ENCODE peak calls at places on chromosomes 2 and 18, in four cellular contexts. N, B, A and L are unnamed samples.

GRCh38 chr2:26298638-26299393 is 47.1 kb upstream of the SELENOI start:
- DNase-seq in N (no peak), B (no peak), A (peak), L (peak)

GRCh38 chr2:104406273-104406726 is 447.6 kb upstream of the POU3F3 start:
- DNase-seq in N (no peak), B (no peak), A (no peak), L (no peak)

GRCh38 chr2:220510668-220511067 is 883.2 kb downstream of the SLC4A3 start:
- DNase-seq in N (no peak), B (no peak), A (peak), L (no peak)

GRCh38 chr18:59516356-59517155 is 157.5 kb upstream of the LMAN1 start:
- DNase-seq in N (no peak), B (peak), A (peak), L (no peak)

GRCh38 chr2:241063587-241063986 is 38.5 kb downstream of the MTERF4 start:
- DNase-seq in N (no peak), B (no peak), A (no peak), L (no peak)

GRCh38 chr2:189581354-189582139 is 961 bp upstream of the SLC40A1 start:
- DNase-seq in N (no peak), B (peak), A (no peak), L (peak)

GRCh38 chr2:26989156-26989555 is 18.7 kb downstream of the MAPRE3 start:
- DNase-seq in N (no peak), B (no peak), A (peak), L (no peak)

GRCh38 chr2:241795021-241795999 is 13.7 kb upstream of the NEU4 start:
- DNase-seq in N (no peak), B (no peak), A (no peak), L (no peak)

GRCh38 chr2:101327863-101328394 is 19.4 kb upstream of the RNF149 start:
- DNase-seq in N (no peak), B (no peak), A (no peak), L (no peak)

GRCh38 chr2:105783972-105784371 is 39.3 kb downstream of the NCK2 start:
- DNase-seq in N (no peak), B (no peak), A (no peak), L (no peak)

GRCh38 chr2:225411452-225411851 is 11.9 kb downstream of the NYAP2 start:
- DNase-seq in N (no peak), B (no peak), A (no peak), L (no peak)
- TF ChIP-seq CTCF in N (no peak), B (no peak), A (peak), L (no peak)

DNA sequence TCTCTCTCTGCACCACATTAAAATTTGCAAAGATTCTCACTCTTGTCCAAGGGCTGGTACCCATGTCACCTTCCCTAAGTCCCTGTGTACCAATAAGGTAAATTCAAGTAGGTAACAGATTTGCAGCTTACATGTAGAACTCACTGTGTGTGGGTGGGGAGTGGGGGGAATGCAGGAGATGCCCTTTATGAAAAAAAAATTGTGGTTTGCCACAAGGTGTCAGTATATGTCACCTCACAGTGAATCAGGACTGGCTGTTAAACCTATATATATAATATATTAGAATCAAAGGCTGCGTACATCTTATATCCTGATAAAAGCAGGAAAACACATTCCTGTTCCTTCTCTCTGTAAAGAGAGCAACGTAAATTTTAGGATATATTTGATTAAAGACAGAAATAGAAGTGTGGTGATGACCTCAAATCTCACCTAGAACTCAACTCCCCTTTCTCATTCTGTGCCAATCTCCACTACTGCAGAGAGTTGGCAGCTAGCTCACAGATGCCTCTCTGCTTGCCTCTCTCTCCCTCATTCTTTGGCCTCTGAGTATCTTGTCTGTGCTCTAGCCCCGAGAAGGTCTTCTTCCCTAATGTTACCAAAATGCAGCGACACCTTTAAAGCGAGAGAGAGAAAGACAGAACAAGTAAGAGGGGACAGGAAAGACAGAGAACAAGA is 529 bp downstream of the XDH start:
- DNase-seq in N (no peak), B (no peak), A (no peak), L (no peak)
- TF ChIP-seq CTCF in N (no peak), B (no peak), A (peak), L (no peak)

GRCh38 chr2:170276056-170276455 is 98.1 kb downstream of the MYO3B start:
- DNase-seq in N (no peak), B (no peak), A (no peak), L (no peak)

GRCh38 chr2:170266358-170266757 is 88.4 kb downstream of the MYO3B start:
- DNase-seq in N (no peak), B (no peak), A (no peak), L (no peak)

GRCh38 chr2:170267071-170267470 is 89.1 kb downstream of the MYO3B start:
- DNase-seq in N (no peak), B (no peak), A (no peak), L (no peak)

GRCh38 chr2:170270278-170270864 is 92.4 kb downstream of the MYO3B start:
- DNase-seq in N (no peak), B (no peak), A (no peak), L (no peak)

GRCh38 chr2:170271340-170271739 is 93.4 kb downstream of the MYO3B start:
- DNase-seq in N (no peak), B (no peak), A (no peak), L (no peak)
- TF ChIP-seq CTCF in N (no peak), B (no peak), A (no peak), L (no peak)

DNA sequence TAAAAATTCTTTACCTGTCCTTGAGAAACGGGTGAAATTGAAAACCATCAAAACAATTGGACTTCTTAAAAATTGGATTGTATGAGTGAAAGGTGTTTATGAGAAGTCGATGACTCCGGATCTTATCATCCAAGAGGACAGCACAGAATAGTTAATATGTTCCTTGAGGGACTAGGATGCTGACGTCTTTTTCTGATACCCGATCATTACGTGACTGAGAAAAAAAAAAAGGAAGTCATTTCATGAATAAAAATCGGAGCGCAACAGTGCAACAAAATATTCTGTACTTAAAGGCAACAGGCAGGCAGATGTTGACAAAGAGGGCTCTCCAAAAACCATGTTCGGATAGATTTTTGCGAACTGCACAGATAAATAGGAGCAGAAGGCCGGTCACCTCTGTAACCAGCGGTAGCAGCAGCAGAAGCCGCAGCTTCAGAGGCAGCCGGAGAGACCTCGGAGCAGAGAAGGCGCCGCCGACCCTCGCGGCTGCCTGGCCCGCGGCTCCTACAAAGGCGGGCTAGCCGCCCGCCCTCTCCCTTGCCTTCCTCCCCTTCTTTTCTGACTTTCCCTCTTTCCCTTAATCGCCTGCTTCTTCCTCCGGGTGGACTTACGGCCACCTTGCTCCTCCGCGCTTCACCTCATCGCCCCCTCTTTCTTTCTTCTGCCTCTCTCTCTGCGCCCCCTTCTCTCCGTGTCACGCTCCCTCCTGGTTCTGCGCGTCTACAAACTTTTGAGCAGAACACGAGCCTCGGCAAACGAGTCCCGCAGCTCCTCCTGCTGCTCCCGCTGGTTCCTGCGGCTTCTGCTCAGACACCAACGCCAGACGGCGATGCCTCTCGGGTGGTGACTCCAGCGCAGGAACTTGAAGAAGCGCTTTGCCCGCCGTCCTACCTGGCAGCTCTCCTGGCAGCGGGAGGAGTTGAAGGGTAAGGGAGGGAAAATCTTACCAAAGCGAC is at the start of gene ADCYAP1:
- DNase-seq in N (no peak), B (no peak), A (no peak), L (peak)
- TF ChIP-seq CTCF in N (no peak), B (no peak), A (no peak), L (no peak)

GRCh38 chr18:50982086-50982801 is 14.4 kb downstream of the ELAC1 start:
- DNase-seq in N (no peak), B (no peak), A (no peak), L (no peak)

GRCh38 chr18:50987261-50987660 is 19.4 kb downstream of the ELAC1 start:
- DNase-seq in N (no peak), B (no peak), A (no peak), L (no peak)

GRCh38 chr18:50986360-50987087 is 18.7 kb downstream of the ELAC1 start:
- DNase-seq in N (no peak), B (no peak), A (peak), L (no peak)

GRCh38 chr18:50981381-50981780 is 13.5 kb downstream of the ELAC1 start:
- DNase-seq in N (no peak), B (no peak), A (no peak), L (no peak)

DNA sequence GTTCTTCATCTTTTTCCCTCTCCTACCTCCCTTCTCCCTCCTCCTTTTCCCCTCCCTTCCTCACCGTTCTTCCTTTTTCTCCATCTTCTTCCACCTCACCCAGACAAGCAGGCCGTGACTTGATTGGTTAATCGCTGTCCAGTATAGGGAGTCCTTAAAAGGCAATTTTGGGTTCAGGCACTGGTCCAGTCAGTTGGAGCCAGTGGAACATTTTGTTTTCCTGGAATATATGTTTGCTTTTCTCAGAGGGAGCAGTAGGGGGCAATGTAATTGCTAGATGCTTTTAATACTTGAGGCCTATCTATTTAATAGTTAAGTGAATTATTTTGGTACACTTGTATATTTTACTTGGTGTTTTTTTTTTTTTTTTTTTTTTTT is 15.0 kb downstream of the ELAC1 start:
- DNase-seq in N (no peak), B (no peak), A (no peak), L (no peak)
- TF ChIP-seq CTCF in N (no peak), B (no peak), A (peak), L (no peak)

DNA sequence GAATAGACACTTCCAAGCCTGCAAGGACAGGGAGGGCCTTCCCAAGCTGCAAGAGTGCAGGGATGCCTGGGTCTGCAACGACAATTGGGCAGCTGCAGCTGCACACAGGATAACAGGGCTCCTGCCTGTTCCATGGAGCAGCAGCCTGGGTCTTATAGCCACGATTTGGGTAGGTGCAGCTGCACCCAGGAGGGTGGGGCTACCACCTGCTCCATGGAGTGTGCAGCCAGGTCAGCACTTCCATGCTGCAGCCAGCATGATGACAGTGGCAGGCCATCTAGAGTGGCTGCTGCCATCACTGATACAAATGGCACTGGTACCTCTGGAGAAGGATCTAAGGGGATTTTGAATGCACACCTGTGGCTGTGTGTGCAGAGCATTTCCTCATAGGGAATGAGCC is 528.5 kb downstream of the DSC3 start:
- DNase-seq in N (no peak), B (no peak), A (no peak), L (no peak)
- TF ChIP-seq CTCF in N (no peak), B (no peak), A (no peak), L (no peak)

GRCh38 chr2:15860760-15861159 is 79.6 kb upstream of the MYCN start:
- DNase-seq in N (no peak), B (no peak), A (no peak), L (no peak)

GRCh38 chr2:15863089-15863488 is 77.3 kb upstream of the MYCN start:
- DNase-seq in N (no peak), B (no peak), A (no peak), L (no peak)

GRCh38 chr2:15861898-15862297 is 78.5 kb upstream of the MYCN start:
- DNase-seq in N (no peak), B (no peak), A (no peak), L (no peak)

GRCh38 chr2:15860051-15860663 is 80.2 kb upstream of the MYCN start:
- DNase-seq in N (no peak), B (no peak), A (no peak), L (no peak)

GRCh38 chr2:15861172-15861822 is 79.1 kb upstream of the MYCN start:
- DNase-seq in N (no peak), B (no peak), A (no peak), L (no peak)
- TF ChIP-seq CTCF in N (no peak), B (no peak), A (no peak), L (no peak)